ENCODE peak calls at places on chromosome 4, in five cellular contexts. V is SJSA1, Y is lower lobe of right lung, B is thoracic aorta, K is brain microvascular endothelial cell. P is an unnamed sample. For H3K27me3, the result is how much of the 10 kb centered on the place peaks cover.

GRCh38 chr4:175263537-175263936 is 345.4 kb downstream of the ADAM29 start:
- DNase-seq in Y (no peak), V (no peak), K (no peak), B (no peak), P (no peak)

GRCh38 chr4:153241970-153242847 is 38.0 kb downstream of the TRIM2 start:
- DNase-seq in B (no peak), Y (no peak), V (peak), K (peak), P (no peak)

GRCh38 chr4:47704693-47705325 is 133.1 kb downstream of the CORIN start:
- DNase-seq in Y (no peak), B (no peak), V (no peak), K (peak), P (no peak)

GRCh38 chr4:161696957-161697356 is 466.8 kb downstream of the FSTL5 start:
- DNase-seq in V (no peak), K (no peak), Y (no peak), B (no peak), P (no peak)

GRCh38 chr4:76898385-76898692 is 395 bp upstream of the SOWAHB start:
- DNase-seq in V (no peak), K (no peak), B (no peak), Y (no peak), P (no peak)

GRCh38 chr4:16677545-16677944 is 220.9 kb downstream of the LDB2 start:
- DNase-seq in Y (no peak), K (no peak), V (no peak), B (no peak), P (no peak)

GRCh38 chr4:39576268-39576667 is 49.0 kb upstream of the UGDH start:
- DNase-seq in Y (no peak), B (no peak), V (no peak), K (peak), P (no peak)

GRCh38 chr4:89158884-89159503 is 47.7 kb downstream of the TIGD2 start:
- DNase-seq in Y (no peak), B (no peak), K (peak), V (peak), P (peak)

GRCh38 chr4:88802585-88803285 is 105.1 kb upstream of the NAP1L5 start:
- DNase-seq in Y (no peak), B (no peak), V (no peak), K (peak), P (no peak)

GRCh38 chr4:155419266-155419665 is 42.5 kb upstream of the MAP9 start:
- DNase-seq in V (peak), K (peak), Y (no peak), B (no peak), P (no peak)

GRCh38 chr4:53804719-53805118 is 213.4 kb upstream of the LNX1 start:
- DNase-seq in Y (peak), B (no peak), V (no peak), K (no peak), P (no peak)

GRCh38 chr4:156825074-156825473 is 146.5 kb downstream of the PDGFC start:
- DNase-seq in B (no peak), K (no peak), Y (no peak), V (no peak), P (no peak)

GRCh38 chr4:1112821-1113182 is 562 bp downstream of the RNF212 start:
- DNase-seq in Y (no peak), V (no peak), B (no peak), K (no peak), P (no peak)

GRCh38 chr4:1112174-1112820 is 1.1 kb downstream of the RNF212 start:
- DNase-seq in B (no peak), K (no peak), V (no peak), Y (no peak), P (no peak)

GRCh38 chr4:1115528-1116293 is 2.3 kb upstream of the RNF212 start:
- DNase-seq in K (no peak), V (no peak), B (no peak), Y (no peak), P (no peak)

GRCh38 chr4:1111259-1111809 is 2.0 kb downstream of the RNF212 start:
- DNase-seq in K (no peak), B (no peak), Y (no peak), V (no peak), P (no peak)

DNA sequence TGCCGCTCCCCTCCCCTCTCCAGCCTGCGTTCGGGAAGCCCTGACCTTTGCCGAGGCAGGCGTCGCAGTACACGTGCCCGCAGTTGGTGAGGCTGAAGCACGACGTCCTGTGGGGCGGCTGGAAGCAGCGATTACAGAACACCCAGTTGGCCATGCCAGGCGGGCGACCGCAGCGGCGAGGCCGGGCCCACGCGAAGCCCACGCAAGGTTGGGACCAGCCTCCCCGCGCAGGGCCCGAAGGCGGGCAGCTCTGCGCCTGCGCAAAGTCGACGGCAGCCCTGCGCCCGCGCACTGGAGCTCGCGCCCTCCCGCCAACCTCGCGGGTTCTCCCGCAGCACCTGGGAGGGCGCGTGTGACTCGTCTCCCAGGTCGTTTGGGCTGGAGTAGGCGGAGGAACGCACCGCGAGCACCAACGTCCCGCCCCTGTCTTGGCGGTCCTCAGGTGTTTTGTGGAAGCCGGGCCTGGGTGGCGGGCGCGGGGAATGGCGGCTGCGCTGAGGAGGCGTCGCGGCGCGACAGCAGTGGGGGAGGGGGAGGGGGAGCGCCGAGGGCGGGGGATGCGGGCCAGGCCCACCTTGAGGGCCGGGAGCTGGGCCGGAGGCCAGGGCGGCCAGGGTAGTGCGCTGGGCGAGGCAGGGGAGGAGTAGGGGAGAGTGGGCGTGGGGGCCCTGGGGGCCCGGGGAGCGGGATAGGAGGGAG is at the start of gene RNF212:
- DNase-seq in Y (no peak), K (no peak), B (no peak), V (no peak), P (no peak)
- H3K27me3 ChIP-seq in Y (under half), K (under half), B (under half), V (under half), P (under half)

GRCh38 chr4:70452946-70453345 is 19.1 kb upstream of the MUC7 start:
- DNase-seq in Y (no peak), V (no peak), B (no peak), K (no peak), P (no peak)
- H3K27me3 ChIP-seq in Y (under half), V (under half), B (under half), K (under half), P (under half)

GRCh38 chr4:185128272-185129119 is 14.6 kb upstream of the SLC25A4 start:
- DNase-seq in B (no peak), V (peak), Y (peak), K (no peak), P (no peak)

GRCh38 chr4:185137233-185137925 is 5.7 kb upstream of the SLC25A4 start:
- DNase-seq in K (no peak), B (no peak), Y (no peak), V (no peak), P (no peak)

GRCh38 chr4:185139736-185140135 is 3.3 kb upstream of the SLC25A4 start:
- DNase-seq in Y (no peak), B (no peak), V (no peak), K (no peak), P (no peak)

GRCh38 chr4:185138161-185138560 is 4.9 kb upstream of the SLC25A4 start:
- DNase-seq in K (no peak), V (no peak), B (no peak), Y (no peak), P (no peak)

GRCh38 chr4:185134176-185134869 is 8.7 kb upstream of the SLC25A4 start:
- DNase-seq in B (no peak), K (no peak), Y (no peak), V (peak), P (no peak)
- H3K27me3 ChIP-seq in B (under half), K (under half), Y (under half), V (under half), P (under half)

GRCh38 chr4:1062419-1062818 is 50.9 kb downstream of the RNF212 start:
- DNase-seq in V (no peak), B (no peak), Y (no peak), K (no peak), P (no peak)
- H3K27me3 ChIP-seq in V (under half), B (under half), Y (under half), K (under half), P (under half)

DNA sequence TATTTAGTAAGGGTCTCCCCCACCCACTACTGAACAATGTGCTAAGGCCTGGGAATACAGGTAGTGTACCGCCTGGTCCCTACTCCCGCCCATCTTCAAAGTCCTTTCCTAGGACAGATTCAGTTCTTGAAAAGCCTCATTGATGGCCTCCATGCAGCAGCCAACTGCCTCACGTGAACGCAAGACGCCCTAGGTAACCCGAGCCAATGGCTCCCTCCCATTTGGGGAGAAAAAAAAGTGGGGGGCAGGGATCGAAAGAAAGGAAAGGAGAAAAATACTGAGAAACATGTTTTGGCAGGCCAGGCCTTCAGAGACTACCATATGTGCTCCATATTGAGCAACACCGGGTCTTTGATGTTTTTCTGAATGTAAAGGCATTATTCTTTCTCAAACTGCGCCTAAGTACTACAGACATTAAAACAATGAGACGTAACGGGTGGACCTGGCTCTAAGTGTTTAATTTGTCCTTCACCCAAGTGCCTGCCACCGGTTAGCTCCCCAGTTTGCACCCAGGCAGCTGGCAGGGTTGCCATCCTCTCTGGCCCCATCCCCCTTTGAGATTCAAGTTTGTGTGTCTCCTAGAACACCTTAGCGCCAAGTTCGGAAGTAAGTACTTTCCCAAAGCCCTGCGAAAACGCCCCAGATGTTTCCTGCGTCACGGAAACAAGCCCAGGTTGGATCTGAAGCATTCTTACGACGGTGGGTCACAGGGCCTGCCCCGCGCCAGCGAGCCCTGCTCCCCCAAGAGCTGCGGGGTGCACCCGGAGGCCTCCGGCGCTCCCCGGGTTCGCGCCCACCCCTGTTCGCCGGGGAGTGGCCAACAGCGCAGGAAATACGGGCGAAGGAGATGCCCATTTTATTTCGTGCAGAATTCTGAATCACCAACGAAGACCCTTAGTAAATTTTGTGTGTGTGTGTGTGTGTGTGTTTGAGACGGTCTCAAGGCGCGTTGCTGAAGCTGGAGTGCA is 30.2 kb downstream of the HAND2 start:
- DNase-seq in V (no peak), Y (no peak), K (no peak), B (no peak), P (no peak)
- H3K27me3 ChIP-seq in V (under half), Y (half or more), K (under half), B (under half), P (under half)

GRCh38 chr4:110640608-110641007 is 17.7 kb upstream of the PITX2 start:
- DNase-seq in B (no peak), V (no peak), Y (no peak), K (no peak), P (no peak)
- H3K27me3 ChIP-seq in B (under half), V (under half), Y (half or more), K (half or more), P (under half)

GRCh38 chr4:121973791-121974190 is 21.9 kb upstream of the TRPC3 start:
- DNase-seq in K (no peak), B (no peak), V (no peak), Y (no peak), P (no peak)

GRCh38 chr4:121964958-121965357 is 13.1 kb upstream of the TRPC3 start:
- DNase-seq in Y (no peak), K (no peak), B (no peak), V (no peak), P (no peak)

GRCh38 chr4:121968859-121969258 is 17.0 kb upstream of the TRPC3 start:
- DNase-seq in Y (no peak), K (no peak), B (no peak), V (no peak), P (no peak)
- H3K27me3 ChIP-seq in Y (under half), K (under half), B (under half), V (under half), P (under half)

DNA sequence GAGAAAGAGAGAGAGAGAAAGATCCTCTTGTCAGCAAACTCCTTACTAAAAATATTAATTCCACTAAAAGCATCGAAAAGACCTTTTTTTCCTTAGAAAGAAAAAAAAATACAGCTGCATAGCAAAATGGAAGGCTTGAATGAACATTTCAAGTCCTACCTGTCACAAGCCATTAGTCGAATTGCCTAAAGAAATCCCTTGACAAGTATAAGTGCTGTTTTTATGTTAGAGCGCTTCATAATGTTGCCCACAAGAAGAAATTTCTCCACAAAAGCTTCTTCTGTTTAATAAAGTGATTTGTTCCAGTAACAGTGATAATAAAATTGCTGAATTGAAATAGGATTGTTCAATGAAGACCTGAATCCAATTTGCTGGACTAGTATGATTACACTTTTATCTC is 105.9 kb downstream of the NKX6-1 start:
- DNase-seq in K (no peak), V (no peak), Y (no peak), B (no peak), P (no peak)
- H3K27me3 ChIP-seq in K (under half), V (under half), Y (under half), B (under half), P (under half)

DNA sequence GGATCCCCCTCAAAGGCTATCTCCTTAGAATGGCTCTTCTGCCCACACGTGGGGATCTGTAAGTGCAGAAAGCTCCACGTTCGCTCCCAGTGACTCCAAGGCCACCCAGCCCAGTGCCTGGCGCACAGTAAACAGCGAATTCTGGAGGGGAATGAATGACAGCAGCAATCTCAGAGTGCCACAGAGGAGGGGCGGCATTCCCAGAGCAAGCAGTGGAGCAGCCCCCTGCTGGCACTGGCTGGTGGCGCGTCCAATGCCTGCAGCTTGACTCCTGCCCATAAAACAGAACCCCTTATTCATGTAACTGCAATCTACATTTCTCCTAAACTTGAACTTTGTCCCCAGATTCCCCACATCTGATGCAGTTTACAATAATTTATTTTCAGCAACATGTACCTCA is 6.9 kb upstream of the HELT start:
- DNase-seq in K (no peak), Y (no peak), V (no peak), B (no peak), P (no peak)
- H3K27me3 ChIP-seq in K (under half), Y (half or more), V (under half), B (under half), P (under half)

GRCh38 chr4:6387946-6388345 is 84.5 kb downstream of the PPP2R2C start:
- DNase-seq in V (no peak), B (no peak), K (no peak), Y (no peak), P (no peak)

GRCh38 chr4:6388713-6389112 is 83.7 kb downstream of the PPP2R2C start:
- DNase-seq in B (no peak), K (no peak), Y (no peak), V (no peak), P (no peak)

GRCh38 chr4:6383929-6384328 is 88.5 kb downstream of the PPP2R2C start:
- DNase-seq in B (no peak), K (no peak), V (no peak), Y (no peak), P (no peak)

GRCh38 chr4:6385288-6385687 is 87.1 kb downstream of the PPP2R2C start:
- DNase-seq in V (no peak), Y (no peak), B (no peak), K (no peak), P (no peak)

DNA sequence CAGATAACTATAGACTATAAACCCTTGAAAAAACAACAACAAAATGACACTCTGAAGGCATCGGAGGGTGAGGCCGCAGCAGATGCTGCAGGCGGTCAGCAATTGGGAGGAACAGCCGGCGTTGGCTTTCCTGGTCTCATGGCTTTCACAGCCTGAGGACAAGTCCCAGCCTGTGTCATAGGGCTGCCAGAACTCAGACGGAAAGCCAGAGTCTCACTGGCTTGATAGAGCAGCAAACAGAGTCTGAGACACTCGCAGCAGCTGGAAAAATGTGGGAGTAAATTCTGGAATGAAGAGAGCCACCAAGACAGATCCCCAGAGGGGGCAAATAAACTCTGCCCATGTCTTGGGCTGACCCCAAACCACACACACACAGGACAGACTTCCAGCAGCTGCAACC is 86.3 kb downstream of the PPP2R2C start:
- DNase-seq in K (no peak), B (no peak), V (no peak), Y (no peak), P (no peak)
- H3K27me3 ChIP-seq in K (under half), B (under half), V (under half), Y (under half), P (under half)